ENCODE peak calls at places on chromosome 22, in six cellular contexts. Y is MM.1S; P is stimulated activated CD4-positive, alpha-beta T cell treated with anti-CD3 and anti-CD28 coated beads, TNF-alpha, amount 100 ng/mL, for 24 hours; A is T-cell; D is retina; G is MG63. N is an unnamed sample.

GRCh38 chr22:47395481-47395880 is 633.0 kb downstream of the TBC1D22A start:
- DNase-seq in Y (no peak), P (no peak), A (no peak), D (no peak), G (no peak), N (no peak)

GRCh38 chr22:45997077-45997774 is 20.3 kb upstream of the WNT7B start:
- DNase-seq in Y (peak; percentile 34), P (no peak), A (no peak), D (peak; percentile 49), G (peak; percentile 97), N (no peak)

GRCh38 chr22:27473533-27473932 is 328.0 kb downstream of the MN1 start:
- DNase-seq in Y (no peak), P (no peak), A (no peak), D (no peak), G (peak; percentile 12), N (no peak)

GRCh38 chr22:40116496-40117200 is 61.1 kb upstream of the TNRC6B start:
- DNase-seq in Y (no peak), P (peak; percentile 15), A (peak; percentile 73), D (no peak), G (no peak), N (peak; percentile 50)

GRCh38 chr22:21624120-21624879 is 5.5 kb downstream of the YDJC start:
- DNase-seq in Y (peak; percentile 19), P (peak; percentile 49), A (no peak), D (no peak), G (peak; percentile 63), N (peak; percentile 16)

GRCh38 chr22:39750759-39751158 is 142.8 kb downstream of the ENTHD1 start:
- DNase-seq in Y (no peak), P (no peak), A (no peak), D (no peak), G (no peak), N (no peak)

GRCh38 chr22:40950888-40951794 is at the start of gene RBX1:
- DNase-seq in Y (peak; percentile 98), P (peak; percentile 98), A (peak; percentile 98), D (peak; percentile 100), G (peak; percentile 97), N (peak; percentile 98)

GRCh38 chr22:47354668-47355387 is 592.4 kb downstream of the TBC1D22A start:
- DNase-seq in Y (no peak), P (no peak), A (no peak), D (peak; percentile 0), G (no peak), N (no peak)

GRCh38 chr22:25791556-25791955 is 49.6 kb downstream of the MYO18B start:
- DNase-seq in Y (no peak), P (no peak), A (no peak), D (no peak), G (no peak), N (no peak)

GRCh38 chr22:27919943-27920755 is 1.1 kb upstream of the PITPNB start:
- DNase-seq in Y (no peak), P (no peak), A (no peak), D (no peak), G (peak; percentile 55), N (no peak)

GRCh38 chr22:18947905-18948304 is 11.8 kb upstream of the PRODH start:
- DNase-seq in Y (no peak), P (no peak), A (no peak), D (no peak), G (no peak), N (no peak)

N was measured in effector memory CD4-positive, alpha-beta T cell.